ENCODE peak calls at places on chromosomes 5 and 9, in nine cellular contexts. P, Q, V, H, Y, C, S, A and Z are unnamed samples.

GRCh38 chr5:35129276-35129675 is 81.5 kb upstream of the AGXT2 start:
- DNase-seq in P (no peak), Q (no peak), V (no peak), H (no peak), Y (no peak), C (no peak), S (no peak), A (no peak), Z (no peak)

GRCh38 chr5:16502866-16503265 is 37.3 kb upstream of the ZNF622 start:
- DNase-seq in P (no peak), Q (no peak), V (no peak), H (no peak), Y (peak; percentile 33), C (no peak), S (no peak), A (peak; percentile 24), Z (no peak)

GRCh38 chr9:86733929-86734328 is 213.4 kb downstream of the GAS1 start:
- DNase-seq in P (no peak), Q (no peak), V (peak; percentile 83), H (no peak), Y (no peak), C (no peak), S (peak; percentile 65), A (no peak), Z (no peak)

GRCh38 chr9:93058357-93059096 is at the start of gene SUSD3:
- DNase-seq in P (peak; percentile 81), Q (peak; percentile 40), V (peak; percentile 83), H (peak; percentile 90), Y (no peak), C (peak; percentile 54), S (peak; percentile 72), A (peak; percentile 24), Z (peak; percentile 37)

GRCh38 chr5:141234109-141234508 is 11.0 kb downstream of the PCDHB14 start:
- DNase-seq in P (no peak), Q (no peak), V (no peak), H (peak; percentile 11), Y (peak; percentile 7), C (peak; percentile 4), S (no peak), A (no peak), Z (no peak)

GRCh38 chr5:1417586-1418225 is 27.5 kb downstream of the SLC6A3 start:
- DNase-seq in P (peak; percentile 15), Q (no peak), V (peak; percentile 43), H (no peak), Y (no peak), C (no peak), S (no peak), A (no peak), Z (peak; percentile 57)

GRCh38 chr5:172102913-172103629 is 85.0 kb downstream of the STK10 start:
- DNase-seq in P (no peak), Q (peak; percentile 60), V (peak; percentile 89), H (peak; percentile 78), Y (peak; percentile 94), C (no peak), S (peak; percentile 83), A (peak; percentile 73), Z (peak; percentile 97)

GRCh38 chr9:78031271-78031825 is at the start of gene GNAQ:
- DNase-seq in P (no peak), Q (peak; percentile 30), V (peak; percentile 68), H (no peak), Y (no peak), C (no peak), S (peak; percentile 35), A (no peak), Z (no peak)

GRCh38 chr9:129487658-129488483 is 133.0 kb downstream of the C9orf50 start:
- DNase-seq in P (peak; percentile 76), Q (peak; percentile 81), V (peak; percentile 91), H (no peak), Y (peak; percentile 50), C (no peak), S (peak; percentile 74), A (peak; percentile 83), Z (no peak)

GRCh38 chr9:74729129-74729710 is 158.5 kb downstream of the TRPM6 start:
- DNase-seq in P (no peak), Q (peak; percentile 24), V (no peak), H (no peak), Y (no peak), C (no peak), S (no peak), A (no peak), Z (no peak)

GRCh38 chr5:151469386-151469785 is 22.0 kb downstream of the SLC36A1 start:
- DNase-seq in P (no peak), Q (no peak), V (no peak), H (no peak), Y (no peak), C (no peak), S (no peak), A (no peak), Z (no peak)

GRCh38 chr5:72557576-72558336 is 50.5 kb upstream of the ZNF366 start:
- DNase-seq in P (no peak), Q (peak; percentile 17), V (no peak), H (no peak), Y (no peak), C (no peak), S (no peak), A (no peak), Z (no peak)

GRCh38 chr9:122008559-122008958 is 84.5 kb downstream of the TTLL11 start:
- DNase-seq in P (no peak), Q (no peak), V (no peak), H (no peak), Y (no peak), C (no peak), S (no peak), A (no peak), Z (no peak)

GRCh38 chr5:62298118-62298517 is 7.9 kb upstream of the KIF2A start:
- DNase-seq in P (no peak), Q (no peak), V (no peak), H (no peak), Y (no peak), C (no peak), S (no peak), A (no peak), Z (no peak)

DNA sequence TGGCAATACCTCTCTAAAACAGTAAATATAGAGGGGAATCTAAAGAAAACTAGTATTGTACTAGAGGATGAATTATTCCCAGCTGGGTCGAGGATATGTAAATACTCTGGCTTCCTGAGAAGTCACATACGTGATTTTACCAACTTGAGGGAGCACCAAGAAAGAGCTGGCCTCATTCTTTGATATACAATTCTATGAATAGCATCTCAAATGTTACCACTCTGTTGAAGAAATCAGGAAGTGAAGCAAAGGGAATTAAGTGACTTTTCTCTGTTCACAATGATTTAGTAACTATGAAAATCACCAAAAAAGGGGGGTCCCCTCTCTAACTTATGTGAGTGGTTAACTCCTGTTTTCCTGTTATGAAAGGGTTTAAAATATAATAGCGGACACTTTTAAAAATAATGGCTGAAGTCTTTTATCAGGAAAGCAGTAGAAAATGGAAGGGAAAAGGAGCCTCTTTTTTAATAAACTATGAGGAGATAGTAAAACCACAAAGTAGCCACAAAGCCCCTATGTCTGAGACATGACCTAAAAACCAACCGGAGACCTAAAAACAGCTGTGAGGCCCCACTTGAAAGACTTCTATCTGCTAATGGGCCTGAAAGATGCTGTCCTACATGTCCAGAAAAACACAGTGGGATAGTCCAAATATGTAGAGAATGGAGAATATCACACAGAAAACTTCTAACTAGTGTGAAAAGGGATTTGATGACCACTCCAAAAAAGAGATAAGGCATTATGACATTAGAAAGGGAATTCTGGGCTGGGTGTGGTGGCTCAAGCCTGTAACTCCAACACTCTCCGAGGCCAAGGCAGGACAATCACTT is 42.5 kb downstream of the LPAR1 start:
- DNase-seq in P (no peak), Q (no peak), V (no peak), H (no peak), Y (no peak), C (no peak), S (no peak), A (no peak), Z (no peak)
- H3K27ac ChIP-seq in P (no peak overlapping the region), Q (no peak overlapping the region), V (peak overlapping the region; percentile 37), H (no peak overlapping the region), Y (no peak overlapping the region), C (no peak overlapping the region), S (peak overlapping the region; percentile 45), A (no peak overlapping the region), Z (no peak overlapping the region)

DNA sequence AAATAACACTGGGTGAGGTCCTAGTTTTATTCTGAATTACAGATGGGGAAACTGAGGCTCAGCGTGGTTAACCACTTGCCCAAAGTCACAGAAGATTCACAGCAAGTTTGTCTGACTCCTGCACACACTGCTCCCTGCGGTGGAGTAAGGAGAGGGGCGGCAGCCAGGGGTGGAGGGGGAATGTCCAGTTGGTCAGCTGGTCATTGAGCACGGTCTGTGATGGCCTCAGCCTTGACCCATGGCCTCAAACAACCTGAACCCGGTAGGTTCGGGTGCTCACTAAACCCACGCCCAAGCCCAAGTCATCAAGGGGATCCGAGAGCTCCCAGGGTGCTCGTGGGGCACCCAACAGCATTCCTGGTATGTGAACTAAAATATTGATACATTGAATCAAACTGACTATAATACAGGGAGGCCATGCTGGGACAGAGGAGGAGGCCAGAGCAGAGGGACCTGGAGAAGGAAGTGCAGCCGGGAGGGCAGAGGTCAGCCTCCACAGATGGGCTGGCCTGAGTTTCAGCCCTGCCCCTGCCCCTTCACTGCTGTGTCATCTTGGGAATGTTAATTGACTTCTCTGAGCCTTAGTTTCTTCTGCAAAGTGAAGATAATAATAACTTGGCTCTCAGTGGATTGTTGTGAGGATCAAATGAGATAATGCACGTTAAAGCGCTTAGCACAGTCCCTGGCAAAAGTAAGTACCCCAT is 3.6 kb upstream of the IL17B start:
- DNase-seq in P (no peak), Q (no peak), V (peak; percentile 70), H (no peak), Y (no peak), C (no peak), S (no peak), A (no peak), Z (no peak)
- H3K27ac ChIP-seq in P (no peak overlapping the region), Q (peak overlapping the region; percentile 0), V (peak overlapping the region; percentile 98), H (no peak overlapping the region), Y (no peak overlapping the region), C (no peak overlapping the region), S (peak overlapping the region; percentile 91), A (peak overlapping the region; percentile 68), Z (no peak overlapping the region)

DNA sequence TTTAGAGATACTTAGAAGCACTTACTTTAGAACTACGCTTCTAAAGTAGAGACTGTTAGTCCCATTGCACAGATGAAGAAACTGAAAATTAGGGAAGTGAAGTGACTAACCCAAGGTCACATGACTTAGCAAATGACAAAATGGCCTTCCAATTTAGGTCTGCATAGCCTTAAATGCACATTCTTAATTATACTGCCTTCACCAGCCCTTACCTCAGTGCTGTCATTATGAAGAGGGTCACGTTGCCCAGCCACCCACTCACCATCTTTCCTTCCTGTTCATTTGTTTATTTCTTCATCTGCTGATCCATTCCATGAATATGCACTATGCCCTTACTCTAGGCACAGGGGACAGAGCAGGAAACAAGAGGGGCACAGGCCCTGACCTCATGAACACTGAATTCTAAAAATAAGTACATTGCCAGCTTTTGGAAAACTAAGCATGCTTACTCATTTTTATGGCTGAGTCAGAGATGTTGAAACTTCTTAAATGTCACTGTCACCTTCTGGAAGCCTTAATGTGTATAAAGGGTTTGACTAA is 8.6 kb downstream of the HAVCR2 start:
- DNase-seq in P (peak; percentile 23), Q (peak; percentile 68), V (no peak), H (no peak), Y (no peak), C (no peak), S (peak; percentile 20), A (peak; percentile 50), Z (no peak)
- H3K27ac ChIP-seq in P (no peak overlapping the region), Q (no peak overlapping the region), V (no peak overlapping the region), H (no peak overlapping the region), Y (no peak overlapping the region), C (no peak overlapping the region), S (no peak overlapping the region), A (peak overlapping the region; percentile 68), Z (no peak overlapping the region)

DNA sequence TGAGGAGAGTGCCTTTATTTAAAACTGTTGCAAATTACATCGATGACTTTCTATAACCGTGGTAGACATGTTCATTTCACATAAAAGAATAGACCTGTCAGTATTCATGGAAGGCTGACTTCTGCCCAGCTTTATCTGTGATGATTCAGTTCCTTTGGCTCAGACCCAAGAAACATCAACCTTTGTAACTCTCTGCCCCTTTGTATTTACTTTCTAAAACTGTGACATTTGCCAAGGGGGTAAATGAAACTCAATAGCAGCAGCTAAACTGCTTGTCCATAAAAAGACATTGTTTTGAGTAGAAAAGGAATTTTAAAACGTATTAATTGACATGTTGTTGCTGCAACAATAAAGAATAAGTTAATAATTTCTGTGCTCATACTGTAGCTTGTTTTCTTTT is 137.8 kb upstream of the ANKH start:
- DNase-seq in P (no peak), Q (no peak), V (no peak), H (no peak), Y (peak; percentile 74), C (peak; percentile 96), S (no peak), A (peak; percentile 87), Z (no peak)
- H3K27ac ChIP-seq in P (peak overlapping the region; percentile 82), Q (no peak overlapping the region), V (peak overlapping the region; percentile 77), H (no peak overlapping the region), Y (no peak overlapping the region), C (peak overlapping the region; percentile 78), S (no peak overlapping the region), A (peak overlapping the region; percentile 89), Z (peak overlapping the region; percentile 75)